ENCODE peak calls at places on chromosomes 4 and X, in eight cellular contexts. R, U, N, L, W, T, F and A are unnamed samples.

GRCh38 chr4:184384810-184385557 is 89.4 kb downstream of the IRF2 start:
- DNase-seq in R (peak; percentile 34), U (no peak), N (peak; percentile 32), L (no peak), W (no peak), T (peak; percentile 53), F (no peak), A (no peak)

GRCh38 chrX:6465731-6466130 is 69.2 kb downstream of the VCX3A start:
- DNase-seq in R (no peak), U (no peak), N (no peak), L (no peak), W (no peak), T (no peak), F (no peak), A (no peak)

GRCh38 chrX:2848806-2849420 is 20.2 kb downstream of the GYG2 start:
- DNase-seq in R (no peak), U (no peak), N (no peak), L (no peak), W (no peak), T (peak; percentile 76), F (no peak), A (no peak)

GRCh38 chr4:99617374-99617773 is 40.3 kb downstream of the C4orf54 start:
- DNase-seq in R (no peak), U (no peak), N (peak; percentile 27), L (no peak), W (no peak), T (no peak), F (no peak), A (no peak)

GRCh38 chr4:7151668-7152227 is 40.6 kb upstream of the SORCS2 start:
- DNase-seq in R (no peak), U (no peak), N (no peak), L (no peak), W (no peak), T (no peak), F (no peak), A (no peak)

GRCh38 chr4:172998527-172999469 is 169.8 kb upstream of the GALNT7 start:
- DNase-seq in R (no peak), U (no peak), N (peak; percentile 83), L (no peak), W (no peak), T (peak; percentile 82), F (no peak), A (no peak)

GRCh38 chrX:107542500-107542899 is 85.8 kb upstream of the PRPS1 start:
- DNase-seq in R (no peak), U (peak; percentile 14), N (peak; percentile 18), L (no peak), W (no peak), T (peak; percentile 46), F (no peak), A (peak; percentile 2)

GRCh38 chrX:111492085-111492484 is 19.4 kb upstream of the SERTM2 start:
- DNase-seq in R (no peak), U (no peak), N (no peak), L (no peak), W (no peak), T (no peak), F (no peak), A (no peak)

GRCh38 chr4:149311076-149311475 is 504.6 kb downstream of the IQCM start:
- DNase-seq in R (no peak), U (no peak), N (peak; percentile 42), L (no peak), W (no peak), T (no peak), F (no peak), A (no peak)

GRCh38 chrX:154369453-154370299 is 4.8 kb downstream of the FLNA start:
- DNase-seq in R (peak; percentile 36), U (peak; percentile 79), N (peak; percentile 82), L (no peak), W (peak; percentile 61), T (peak; percentile 97), F (peak; percentile 80), A (peak; percentile 44)

GRCh38 chr4:4267981-4268380 is 20.0 kb upstream of the TMEM128 start:
- DNase-seq in R (no peak), U (no peak), N (peak; percentile 42), L (no peak), W (no peak), T (peak; percentile 39), F (no peak), A (no peak)

GRCh38 chrX:143642426-143642825 is 6.5 kb upstream of the SLITRK4 start:
- DNase-seq in R (no peak), U (no peak), N (peak; percentile 19), L (no peak), W (no peak), T (no peak), F (no peak), A (no peak)

GRCh38 chr4:128379860-128380259 is 92.2 kb upstream of the PGRMC2 start:
- DNase-seq in R (peak; percentile 41), U (peak; percentile 56), N (peak; percentile 50), L (no peak), W (no peak), T (peak; percentile 71), F (peak; percentile 26), A (no peak)

GRCh38 chrX:38664285-38664684 is 102.9 kb downstream of the TSPAN7 start:
- DNase-seq in R (no peak), U (no peak), N (peak; percentile 49), L (no peak), W (peak; percentile 8), T (peak; percentile 63), F (no peak), A (peak; percentile 20)

GRCh38 chr4:37440519-37440900 is 196.0 kb downstream of the NWD2 start:
- DNase-seq in R (no peak), U (no peak), N (peak; percentile 81), L (no peak), W (no peak), T (no peak), F (no peak), A (no peak)

GRCh38 chrX:150544222-150544787 is 24.1 kb upstream of the MTM1 start:
- DNase-seq in R (no peak), U (peak; percentile 35), N (no peak), L (no peak), W (no peak), T (peak; percentile 42), F (no peak), A (no peak)

GRCh38 chrX:45322382-45322781 is 121.7 kb upstream of the DIPK2B start:
- DNase-seq in R (no peak), U (peak; percentile 13), N (peak; percentile 71), L (no peak), W (peak; percentile 24), T (peak; percentile 87), F (no peak), A (no peak)

GRCh38 chr4:6201580-6202091 is 1.3 kb upstream of the JAKMIP1 start:
- DNase-seq in R (peak; percentile 39), U (no peak), N (no peak), L (no peak), W (no peak), T (no peak), F (no peak), A (no peak)

GRCh38 chr4:151238477-151238876 is 38.5 kb upstream of the PRSS48 start:
- DNase-seq in R (no peak), U (no peak), N (no peak), L (no peak), W (peak; percentile 38), T (peak; percentile 72), F (no peak), A (no peak)

GRCh38 chr4:4763815-4764202 is 95.7 kb upstream of the MSX1 start:
- DNase-seq in R (no peak), U (no peak), N (no peak), L (no peak), W (no peak), T (peak; percentile 50), F (no peak), A (no peak)

GRCh38 chrX:23783569-23784486 is 855 bp downstream of the SAT1 start:
- DNase-seq in R (no peak), U (no peak), N (no peak), L (no peak), W (no peak), T (peak; percentile 24), F (no peak), A (no peak)

GRCh38 chr4:116018831-116019230 is 905.4 kb upstream of the NDST4 start:
- DNase-seq in R (no peak), U (no peak), N (peak; percentile 86), L (no peak), W (no peak), T (no peak), F (no peak), A (no peak)

GRCh38 chr4:128711361-128711760 is 98.1 kb upstream of the JADE1 start:
- DNase-seq in R (no peak), U (no peak), N (no peak), L (no peak), W (no peak), T (no peak), F (no peak), A (no peak)

DNA sequence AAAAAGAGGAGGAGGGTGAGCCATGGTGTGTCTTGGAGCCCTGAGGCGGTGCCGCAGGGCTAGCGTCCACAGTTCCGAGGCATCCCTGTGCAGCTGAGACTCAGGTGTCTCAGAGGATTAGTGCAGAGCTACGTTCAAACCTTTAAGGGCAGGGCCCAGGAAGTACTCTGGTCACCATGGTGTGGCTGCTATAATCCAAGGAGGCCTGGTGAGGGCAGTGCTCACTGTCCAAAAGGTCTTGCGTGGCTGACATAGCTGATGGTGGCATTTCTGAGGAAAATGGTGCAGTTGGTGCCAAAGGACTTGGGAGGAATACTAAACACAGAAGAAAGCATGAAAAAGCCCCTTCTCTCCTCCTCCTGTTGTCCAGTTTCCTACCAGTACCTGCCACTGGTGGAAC is 146.9 kb downstream of the DCHS2 start:
- DNase-seq in R (peak; percentile 15), U (peak; percentile 42), N (no peak), L (no peak), W (no peak), T (no peak), F (no peak), A (no peak)
- TF ChIP-seq CTCF in R (no peak), U (no peak), N (no peak), L (no peak), W (no peak), T (no peak), F (no peak), A (peak; percentile 27)

GRCh38 chr4:40621592-40622512 is 7.8 kb downstream of the RBM47 start:
- DNase-seq in R (peak; percentile 56), U (peak; percentile 22), N (peak; percentile 99), L (no peak), W (peak; percentile 81), T (peak; percentile 98), F (peak; percentile 64), A (no peak)
- TF ChIP-seq CTCF in R (no peak), U (no peak), N (no peak), L (no peak), W (no peak), T (no peak), F (no peak), A (no peak)

GRCh38 chrX:121310820-121311219 is 263.4 kb downstream of the GLUD2 start:
- DNase-seq in R (no peak), U (no peak), N (no peak), L (no peak), W (no peak), T (no peak), F (no peak), A (no peak)

GRCh38 chrX:121307441-121307840 is 260.0 kb downstream of the GLUD2 start:
- DNase-seq in R (peak; percentile 10), U (no peak), N (no peak), L (no peak), W (no peak), T (peak; percentile 12), F (no peak), A (no peak)

GRCh38 chrX:121308276-121308805 is 260.9 kb downstream of the GLUD2 start:
- DNase-seq in R (peak; percentile 32), U (peak; percentile 9), N (peak; percentile 55), L (no peak), W (peak; percentile 4), T (peak; percentile 81), F (no peak), A (peak; percentile 1)
- TF ChIP-seq CTCF in R (peak; percentile 22), U (no peak), N (peak; percentile 60), L (no peak), W (peak; percentile 19), T (peak; percentile 71), F (peak; percentile 13), A (peak; percentile 61)

GRCh38 chr4:140996757-140997156 is 136.5 kb downstream of the RNF150 start:
- DNase-seq in R (no peak), U (no peak), N (no peak), L (no peak), W (no peak), T (peak; percentile 79), F (no peak), A (no peak)
- TF ChIP-seq CTCF in R (no peak), U (no peak), N (no peak), L (no peak), W (no peak), T (no peak), F (no peak), A (no peak)